ENCODE peak calls at places on chromosomes 11 and 22, in nine cellular contexts. K is K562, P is IMR-90, M is HepG2, V is mammary epithelial cell, R is DND-41, C is kidney, G is H1, O is fibroblast of lung. Y is an unnamed sample. For H3K36me3 and H3K9me3, the result is how much of the 10 kb centered on the place peaks cover.

GRCh38 chr11:26851696-26852095 is 129.8 kb upstream of the SLC5A12 start:
- DNase-seq in K (no peak), P (no peak), M (no peak), V (no peak), R (no peak), C (no peak), G (no peak), O (no peak), Y (no peak)

GRCh38 chr22:35266277-35266676 is 9.0 kb downstream of the HMGXB4 start:
- DNase-seq in K (no peak), P (no peak), M (no peak), V (no peak), R (no peak), C (no peak), G (no peak), O (no peak), Y (no peak)

GRCh38 chr11:72003776-72004171 is 5.1 kb downstream of the IL18BP start:
- DNase-seq in K (no peak), P (no peak), M (no peak), V (no peak), R (no peak), C (peak), G (no peak), O (no peak), Y (no peak)

GRCh38 chr11:65112551-65113360 is 1.1 kb downstream of the TM7SF2 start:
- DNase-seq in K (peak), P (peak), M (peak), V (no peak), R (peak), C (peak), G (no peak), O (peak), Y (peak)

GRCh38 chr11:126194121-126194543 is 17.3 kb downstream of the RPUSD4 start:
- DNase-seq in K (peak), P (peak), M (peak), V (peak), R (peak), C (no peak), G (no peak), O (peak), Y (peak)

GRCh38 chr22:41075946-41076345 is 16.4 kb upstream of the EP300 start:
- DNase-seq in K (no peak), P (no peak), M (no peak), V (no peak), R (no peak), C (no peak), G (no peak), O (no peak), Y (no peak)

GRCh38 chr11:7571640-7572000 is 57.8 kb downstream of the PPFIBP2 start:
- DNase-seq in K (peak), P (peak), M (peak), V (peak), R (peak), C (peak), G (peak), O (peak), Y (peak)

GRCh38 chr11:83191491-83191890 is 2.0 kb upstream of the ANKRD42 start:
- DNase-seq in K (no peak), P (no peak), M (no peak), V (no peak), R (no peak), C (no peak), G (no peak), O (no peak), Y (no peak)

GRCh38 chr22:36822581-36822980 is 5.7 kb upstream of the PVALB start:
- DNase-seq in K (no peak), P (no peak), M (no peak), V (no peak), R (no peak), C (no peak), G (no peak), O (no peak), Y (no peak)

GRCh38 chr11:65539401-65540289 is 14.8 kb downstream of the SCYL1 start:
- DNase-seq in K (no peak), P (no peak), M (no peak), V (peak), R (no peak), C (peak), G (no peak), O (no peak), Y (peak)

GRCh38 chr11:121340010-121340580 is 47.5 kb downstream of the SC5D start:
- DNase-seq in K (no peak), P (no peak), M (no peak), V (no peak), R (no peak), C (no peak), G (no peak), O (no peak), Y (no peak)

GRCh38 chr22:41397143-41397811 is 15.5 kb downstream of the TEF start:
- DNase-seq in K (no peak), P (no peak), M (peak), V (no peak), R (no peak), C (no peak), G (no peak), O (no peak), Y (peak)

GRCh38 chr11:111426615-111427014 is 47.5 kb upstream of the POU2AF1 start:
- DNase-seq in K (no peak), P (no peak), M (no peak), V (peak), R (no peak), C (no peak), G (no peak), O (no peak), Y (peak)

GRCh38 chr11:80620867-80621266 is 1180.0 kb upstream of the TENM4 start:
- DNase-seq in K (no peak), P (no peak), M (no peak), V (no peak), R (no peak), C (no peak), G (no peak), O (no peak), Y (no peak)

GRCh38 chr11:8234425-8234821 is 29.3 kb downstream of the LMO1 start:
- DNase-seq in K (no peak), P (no peak), M (no peak), V (no peak), R (no peak), C (peak), G (no peak), O (no peak), Y (no peak)

GRCh38 chr11:105838668-105839403 is 183.2 kb downstream of the MSANTD4 start:
- DNase-seq in K (no peak), P (peak), M (no peak), V (peak), R (no peak), C (no peak), G (no peak), O (peak), Y (no peak)

GRCh38 chr11:28666632-28667031 is 558.4 kb downstream of the METTL15 start:
- DNase-seq in K (no peak), P (no peak), M (no peak), V (no peak), R (no peak), C (no peak), G (no peak), O (peak), Y (no peak)

GRCh38 chr11:5123802-5124521 is 14.2 kb downstream of the OR52A5 start:
- DNase-seq in K (peak), P (peak), M (peak), V (peak), R (peak), C (no peak), G (peak), O (peak), Y (peak)

DNA sequence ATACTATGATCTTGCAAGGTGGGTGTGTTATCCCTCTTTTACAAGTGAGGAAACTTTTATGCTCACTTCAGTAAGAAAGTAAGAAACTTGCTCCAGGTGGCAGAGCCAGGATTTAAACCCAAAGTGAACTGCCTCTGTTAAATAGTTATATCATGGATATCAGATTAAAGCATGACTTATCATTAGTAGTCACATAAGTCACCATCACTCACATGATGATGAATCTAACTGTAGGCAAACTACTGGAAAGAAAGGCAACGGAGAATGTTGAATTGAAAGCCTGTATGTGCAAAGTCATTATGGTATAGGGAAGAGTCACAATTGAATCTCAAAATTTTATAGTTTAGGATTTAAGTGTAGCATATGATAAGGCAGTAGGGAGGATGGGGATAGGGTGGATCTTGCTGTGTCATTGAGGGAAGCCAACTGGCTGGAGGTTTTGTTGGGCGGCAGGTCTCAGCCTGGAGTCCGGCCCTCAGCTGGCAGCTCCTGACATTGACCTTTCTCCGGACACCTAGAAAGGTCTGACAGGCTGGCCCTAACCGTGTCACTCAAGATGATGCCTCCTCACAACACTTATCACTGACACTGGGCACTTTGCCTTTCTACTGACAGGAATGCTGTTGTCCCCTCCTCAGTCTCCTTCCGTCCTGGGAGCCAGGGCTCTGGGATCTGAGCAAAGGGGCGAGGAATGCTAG is 98.3 kb downstream of the EMSY start:
- DNase-seq in K (peak), P (peak), M (no peak), V (peak), R (no peak), C (no peak), G (no peak), O (no peak), Y (no peak)
- H3K36me3 ChIP-seq in K (half or more), P (under half), M (half or more), V (under half), R (half or more), C (under half), G (under half), O (under half), Y (under half)

GRCh38 chr22:47406180-47406723 is 643.8 kb downstream of the TBC1D22A start:
- DNase-seq in K (no peak), P (no peak), M (no peak), V (no peak), R (no peak), C (peak), G (no peak), O (no peak), Y (no peak)

GRCh38 chr22:47401592-47401898 is 639.1 kb downstream of the TBC1D22A start:
- DNase-seq in K (no peak), P (no peak), M (no peak), V (no peak), R (no peak), C (no peak), G (no peak), O (no peak), Y (no peak)

GRCh38 chr22:47401976-47402770 is 639.7 kb downstream of the TBC1D22A start:
- DNase-seq in K (no peak), P (no peak), M (no peak), V (no peak), R (no peak), C (no peak), G (no peak), O (peak), Y (no peak)

GRCh38 chr22:47400701-47401591 is 638.5 kb downstream of the TBC1D22A start:
- DNase-seq in K (no peak), P (no peak), M (no peak), V (no peak), R (no peak), C (peak), G (no peak), O (no peak), Y (no peak)

DNA sequence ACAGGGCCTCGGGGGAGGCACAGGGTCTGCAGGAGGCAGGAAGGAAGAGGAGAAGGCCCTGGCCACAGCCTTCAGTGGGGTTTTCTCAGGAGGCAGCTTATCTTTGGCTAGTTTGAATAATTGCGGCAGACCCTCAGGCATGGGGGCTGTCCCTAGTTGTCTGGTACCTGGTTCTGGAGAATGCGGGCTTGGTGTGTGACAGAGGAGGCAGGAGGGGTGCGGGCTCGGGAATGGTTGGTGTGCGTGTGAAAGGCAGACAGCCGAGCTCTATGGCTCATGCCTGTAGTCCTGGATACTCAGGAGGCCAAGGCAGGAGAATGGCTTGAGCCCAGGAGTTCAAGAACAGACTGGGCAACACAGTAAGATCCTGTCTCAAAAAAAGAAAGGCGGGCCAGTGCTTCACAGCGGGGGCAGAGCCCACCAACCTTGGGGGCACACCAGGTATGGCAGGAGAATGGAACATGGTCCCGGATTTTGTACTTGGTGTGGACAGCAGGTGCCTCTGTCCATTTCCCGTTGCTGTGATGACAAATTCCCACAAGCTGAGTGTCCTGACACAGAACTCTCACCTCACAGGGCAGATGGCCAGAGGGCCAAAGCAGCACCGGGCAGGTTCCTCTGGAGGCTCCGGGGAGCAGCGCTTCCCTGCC is 640.6 kb downstream of the TBC1D22A start:
- DNase-seq in K (no peak), P (no peak), M (no peak), V (no peak), R (no peak), C (peak), G (no peak), O (no peak), Y (no peak)
- H3K9me3 ChIP-seq in K (under half), P (under half), M (under half), V (under half), R (under half), C (under half), G (half or more), O (under half), Y (under half)

GRCh38 chr22:23072035-23072910 is 2.0 kb downstream of the GNAZ start:
- DNase-seq in K (no peak), P (peak), M (no peak), V (no peak), R (no peak), C (peak), G (no peak), O (no peak), Y (no peak)
- H3K9ac ChIP-seq in K (peak), P (no peak), M (peak), V (no peak), R (no peak), C (no peak), G (no peak), O (no peak), Y (no peak)

GRCh38 chr11:70431611-70432010 is 33.3 kb downstream of the CTTN start:
- DNase-seq in K (no peak), P (no peak), M (no peak), V (no peak), R (no peak), C (no peak), G (no peak), O (no peak), Y (no peak)
- H3K36me3 ChIP-seq in K (half or more), P (half or more), M (half or more), V (under half), R (under half), C (half or more), G (under half), O (half or more), Y (under half)

DNA sequence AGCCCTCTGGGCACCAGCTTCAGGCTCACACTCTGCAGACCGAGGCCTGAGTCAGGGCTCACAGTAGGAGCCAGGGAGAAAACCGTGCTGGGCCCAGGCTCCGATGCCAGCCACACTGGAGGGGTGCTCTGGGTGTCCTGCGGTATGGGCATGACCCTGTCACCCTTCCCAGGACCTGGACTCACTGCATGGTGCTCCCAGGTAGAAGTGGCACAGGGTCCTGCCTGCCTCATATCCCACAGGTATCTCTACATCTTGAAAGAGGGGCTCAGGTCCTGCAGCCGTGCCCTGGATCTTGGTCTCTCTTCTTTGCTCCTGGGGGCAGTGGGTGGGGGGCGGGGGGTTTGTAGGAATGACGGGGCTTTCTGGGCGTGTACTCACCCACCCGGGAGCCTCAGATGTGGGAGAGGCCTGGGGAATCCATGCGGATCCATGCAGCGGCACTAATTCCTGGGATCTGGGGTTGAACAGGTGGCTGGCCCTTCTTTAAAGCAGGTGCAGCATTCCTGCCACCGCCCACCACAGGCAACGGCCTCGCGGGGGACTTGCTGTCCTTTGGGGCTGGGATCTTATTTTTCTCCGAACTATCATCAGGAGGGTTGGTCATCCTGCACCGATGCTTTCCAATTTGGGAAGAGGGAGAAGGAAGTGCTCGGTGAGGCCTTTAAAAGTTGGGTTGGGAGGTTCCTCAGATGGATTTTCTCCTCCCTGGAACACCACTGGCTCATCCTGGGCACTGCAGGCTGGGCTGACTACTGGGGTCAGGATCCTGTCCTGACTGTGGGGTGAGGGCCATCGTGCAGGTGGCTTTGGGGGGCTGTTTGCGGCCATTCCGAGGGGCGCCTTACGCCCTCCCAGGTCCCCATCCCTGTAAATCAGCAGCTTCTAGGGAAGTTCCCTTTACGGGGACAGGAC is 886.4 kb downstream of the BRD1 start:
- DNase-seq in K (no peak), P (no peak), M (no peak), V (no peak), R (no peak), C (no peak), G (no peak), O (no peak), Y (peak)
- H3K9me3 ChIP-seq in K (under half), P (half or more), M (under half), V (half or more), R (under half), C (under half), G (under half), O (under half), Y (under half)

DNA sequence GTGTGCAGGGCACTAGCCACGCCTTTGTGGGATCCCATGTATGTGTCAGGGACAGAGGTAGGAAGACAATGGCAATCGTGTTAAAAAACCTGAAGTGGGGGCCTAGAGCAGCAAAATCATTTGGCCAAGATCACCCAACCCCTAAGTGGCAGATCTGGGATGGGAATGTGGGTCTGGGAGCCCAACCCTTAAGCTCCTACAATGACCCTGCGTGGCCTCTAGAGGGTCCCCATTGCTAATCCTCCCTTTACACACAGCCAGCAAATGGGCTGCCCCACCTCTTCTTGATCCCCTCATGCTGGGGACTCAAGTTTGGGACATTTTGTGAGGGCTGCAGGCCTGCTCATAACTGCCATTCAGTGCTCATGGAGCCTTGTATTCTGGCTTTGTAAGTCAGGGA is 73.2 kb upstream of the SUSD2 start:
- DNase-seq in K (peak), P (no peak), M (no peak), V (no peak), R (no peak), C (no peak), G (no peak), O (no peak), Y (no peak)
- H3K9ac ChIP-seq in K (no peak), P (no peak), M (no peak), V (no peak), R (no peak), C (no peak), G (no peak), O (no peak), Y (no peak)

GRCh38 chr11:118521892-118522311 is 5.4 kb upstream of the TTC36 start:
- DNase-seq in K (no peak), P (no peak), M (no peak), V (no peak), R (no peak), C (no peak), G (no peak), O (no peak), Y (no peak)
- H3K36me3 ChIP-seq in K (half or more), P (half or more), M (under half), V (under half), R (half or more), C (under half), G (under half), O (under half), Y (under half)

GRCh38 chr11:97895572-97895971 is 1125.2 kb upstream of the CNTN5 start:
- DNase-seq in K (no peak), P (no peak), M (no peak), V (no peak), R (no peak), C (no peak), G (no peak), O (no peak), Y (no peak)
- H3K9me3 ChIP-seq in K (under half), P (under half), M (under half), V (under half), R (under half), C (under half), G (under half), O (under half), Y (under half)

GRCh38 chr22:29309332-29310064 is 3.0 kb downstream of the GAS2L1 start:
- DNase-seq in K (peak), P (no peak), M (no peak), V (no peak), R (no peak), C (peak), G (no peak), O (no peak), Y (peak)
- H3K9ac ChIP-seq in K (peak), P (no peak), M (no peak), V (peak), R (no peak), C (no peak), G (no peak), O (no peak), Y (peak)